ENCODE peak calls at places on chromosomes 12 and 14, in nine cellular contexts. T is Peyer's patch, H is NB4, O is GM12892, Y is testis, R is prostate gland, K is stomach, B is adrenal gland, G is HCT116. I is an unnamed sample.

GRCh38 chr14:96267336-96267735 is 11.3 kb downstream of the BDKRB1 start:
- DNase-seq in T (no peak), H (no peak), O (no peak), Y (no peak), R (peak; percentile 14), K (no peak), B (no peak), G (no peak), I (no peak)

GRCh38 chr14:44960146-44960545 is 1.6 kb downstream of the KLHL28 start:
- DNase-seq in T (no peak), H (peak; percentile 22), O (no peak), Y (no peak), R (no peak), K (no peak), B (no peak), G (no peak), I (no peak)

GRCh38 chr12:61452076-61452475 is 808.1 kb upstream of the USP15 start:
- DNase-seq in T (no peak), H (no peak), O (no peak), Y (no peak), R (no peak), K (no peak), B (no peak), G (peak; percentile 67), I (no peak)

GRCh38 chr14:92613008-92613658 is 99.6 kb downstream of the RIN3 start:
- DNase-seq in T (peak; percentile 66), H (peak; percentile 59), O (no peak), Y (peak; percentile 38), R (no peak), K (no peak), B (no peak), G (no peak), I (peak; percentile 88)

GRCh38 chr12:12922191-12922616 is 29.8 kb downstream of the GPRC5D start:
- DNase-seq in T (no peak), H (no peak), O (no peak), Y (no peak), R (no peak), K (no peak), B (no peak), G (no peak), I (no peak)

GRCh38 chr12:132108211-132108832 is 35.8 kb downstream of the DDX51 start:
- DNase-seq in T (no peak), H (no peak), O (no peak), Y (no peak), R (no peak), K (no peak), B (no peak), G (no peak), I (no peak)

GRCh38 chr12:118103601-118104382 is at the start of gene VSIG10:
- DNase-seq in T (peak; percentile 90), H (peak; percentile 80), O (peak; percentile 41), Y (peak; percentile 55), R (peak; percentile 70), K (peak; percentile 86), B (peak; percentile 79), G (no peak), I (peak; percentile 86)

GRCh38 chr12:28446031-28446430 is 255.8 kb downstream of the CCDC91 start:
- DNase-seq in T (no peak), H (no peak), O (no peak), Y (no peak), R (no peak), K (no peak), B (no peak), G (no peak), I (no peak)

GRCh38 chr14:102196008-102196407 is 56.3 kb downstream of the WDR20 start:
- DNase-seq in T (no peak), H (no peak), O (no peak), Y (no peak), R (no peak), K (no peak), B (no peak), G (no peak), I (no peak)

GRCh38 chr12:22083167-22083566 is 37.1 kb downstream of the CMAS start:
- DNase-seq in T (no peak), H (peak; percentile 59), O (no peak), Y (no peak), R (peak; percentile 20), K (no peak), B (no peak), G (peak; percentile 12), I (no peak)

GRCh38 chr12:19338405-19338804 is 100.9 kb upstream of the AEBP2 start:
- DNase-seq in T (no peak), H (no peak), O (no peak), Y (no peak), R (no peak), K (no peak), B (no peak), G (no peak), I (no peak)

GRCh38 chr12:95548539-95549391 is 2.5 kb downstream of the USP44 start:
- DNase-seq in T (peak; percentile 66), H (no peak), O (no peak), Y (peak; percentile 70), R (peak; percentile 43), K (peak; percentile 48), B (peak; percentile 72), G (no peak), I (peak; percentile 89)

GRCh38 chr12:71639341-71639760 is 24.3 kb downstream of the ZFC3H1 start:
- DNase-seq in T (no peak), H (peak; percentile 30), O (no peak), Y (no peak), R (no peak), K (no peak), B (no peak), G (no peak), I (no peak)

GRCh38 chr14:67276131-67276530 is 34.9 kb downstream of the PALS1 start:
- DNase-seq in T (no peak), H (no peak), O (no peak), Y (no peak), R (no peak), K (no peak), B (no peak), G (no peak), I (no peak)

GRCh38 chr14:49783394-49784010 is 15.5 kb downstream of the KLHDC2 start:
- DNase-seq in T (no peak), H (no peak), O (no peak), Y (no peak), R (no peak), K (no peak), B (no peak), G (no peak), I (no peak)

GRCh38 chr14:101109981-101110728 is 206.6 kb upstream of the RTL1 start:
- DNase-seq in T (no peak), H (no peak), O (peak; percentile 1), Y (peak; percentile 5), R (no peak), K (peak; percentile 21), B (no peak), G (no peak), I (peak; percentile 57)

GRCh38 chr12:27243006-27243405 is 1.1 kb upstream of the STK38L start:
- DNase-seq in T (no peak), H (no peak), O (no peak), Y (no peak), R (no peak), K (no peak), B (no peak), G (no peak), I (no peak)

GRCh38 chr12:19759229-19759628 is 319.9 kb downstream of the AEBP2 start:
- DNase-seq in T (no peak), H (no peak), O (no peak), Y (no peak), R (no peak), K (no peak), B (no peak), G (no peak), I (no peak)

DNA sequence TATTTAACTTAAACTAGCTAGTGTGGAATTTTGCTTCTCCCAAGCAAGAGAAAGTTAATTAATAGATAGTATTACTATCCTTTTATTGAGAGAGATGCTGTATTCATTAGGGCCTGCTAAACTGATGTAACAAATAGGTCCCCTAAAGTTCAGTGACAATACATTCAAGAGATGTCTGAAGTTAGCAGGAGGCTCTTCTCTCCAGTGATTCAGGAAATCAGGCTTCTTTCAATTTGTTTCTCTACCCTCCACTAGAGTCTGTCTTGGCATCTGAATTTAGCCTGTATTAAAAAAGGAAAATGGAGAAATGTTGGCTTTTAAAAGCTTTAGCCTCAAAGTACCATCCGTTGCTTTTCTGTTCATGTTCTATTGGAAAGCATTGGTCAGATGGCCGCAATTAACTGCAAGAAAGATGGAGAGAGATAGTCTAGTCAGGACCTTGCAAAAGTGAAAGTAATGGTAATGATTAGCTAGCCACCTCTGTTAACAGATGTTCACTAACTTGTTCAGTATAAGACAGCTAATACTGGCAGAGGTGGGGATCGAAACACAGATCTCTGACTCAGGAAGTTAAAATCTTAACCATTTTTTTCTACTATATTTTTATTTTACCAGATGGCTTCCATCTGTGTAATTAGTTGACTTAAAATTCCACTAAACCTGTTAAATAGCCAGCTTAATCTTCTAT is 786.8 kb downstream of the TMTC2 start:
- DNase-seq in T (no peak), H (no peak), O (no peak), Y (no peak), R (no peak), K (no peak), B (no peak), G (no peak), I (no peak)
- TF ChIP-seq POLR2A in T (no peak), H (no peak), O (no peak), Y (no peak), R (no peak), K (no peak), B (no peak), G (no peak), I (no peak)

GRCh38 chr12:57229634-57230380 is at the start of gene SHMT2:
- DNase-seq in T (peak; percentile 89), H (peak; percentile 96), O (peak; percentile 98), Y (peak; percentile 96), R (peak; percentile 91), K (peak; percentile 96), B (peak; percentile 93), G (peak; percentile 91), I (peak; percentile 96)
- TF ChIP-seq POLR2A in T (no peak), H (peak; percentile 81), O (peak; percentile 59), Y (no peak), R (peak; percentile 43), K (no peak), B (peak; percentile 34), G (peak; percentile 62), I (no peak)

GRCh38 chr12:6851921-6852650 is at the start of gene USP5:
- DNase-seq in T (peak; percentile 99), H (peak; percentile 100), O (peak; percentile 97), Y (peak; percentile 99), R (peak; percentile 99), K (peak; percentile 99), B (peak; percentile 98), G (peak; percentile 100), I (peak; percentile 100)
- TF ChIP-seq POLR2A in T (peak; percentile 62), H (peak; percentile 76), O (peak; percentile 74), Y (no peak), R (peak; percentile 23), K (no peak), B (peak; percentile 80), G (no peak), I (no peak)

DNA sequence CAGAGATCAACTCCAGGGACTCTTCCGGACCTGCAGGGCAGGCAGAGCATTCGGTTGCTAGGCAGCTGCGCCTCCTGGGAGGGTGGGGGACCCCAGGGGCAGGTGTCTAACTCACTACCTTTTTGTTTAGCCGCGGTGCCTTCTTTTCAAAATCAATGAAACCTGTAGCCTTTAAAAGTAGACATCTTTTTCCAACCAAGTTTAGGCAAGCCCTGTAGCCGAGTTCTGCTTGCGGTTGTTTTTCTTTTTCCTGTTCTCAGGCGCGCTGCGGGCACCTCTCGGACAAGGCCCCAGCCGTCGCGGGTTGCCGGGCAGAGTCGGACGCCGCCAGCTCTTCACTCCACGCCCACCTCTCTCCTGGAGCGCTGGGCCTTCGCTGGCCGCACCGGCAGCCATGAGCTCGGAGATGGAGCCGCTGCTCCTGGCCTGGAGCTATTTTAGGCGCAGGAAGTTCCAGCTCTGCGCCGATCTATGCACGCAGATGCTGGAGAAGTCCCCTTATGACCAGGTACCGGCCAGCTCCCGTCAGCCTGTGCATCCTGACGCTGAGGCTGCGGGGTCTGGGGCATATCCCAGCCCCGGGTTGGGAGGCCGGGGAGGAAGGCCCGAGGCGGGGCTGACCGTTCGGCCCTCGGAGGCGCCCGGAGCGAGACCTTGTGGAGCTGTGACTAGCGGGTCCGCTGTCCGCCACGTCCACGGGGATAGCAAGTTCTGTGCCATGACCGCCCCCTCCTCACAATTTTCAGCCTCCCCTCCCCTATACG is at the start of gene TTC8:
- DNase-seq in T (peak; percentile 90), H (peak; percentile 89), O (peak; percentile 61), Y (peak; percentile 94), R (peak; percentile 85), K (peak; percentile 85), B (peak; percentile 88), G (peak; percentile 74), I (peak; percentile 97)
- TF ChIP-seq POLR2A in T (peak; percentile 42), H (peak; percentile 76), O (peak; percentile 52), Y (no peak), R (peak; percentile 52), K (no peak), B (peak; percentile 87), G (peak; percentile 93), I (no peak)

I was measured in spleen.